ENCODE peak calls at places on chromosomes 13 and 19, in seven cellular contexts. L is neuronal stem cell, U is mesendoderm, B is H1, Y is IMR-90, K is mesenchymal stem cell, M is trophoblast cell. I is an unnamed sample.

GRCh38 chr13:75764251-75764650 is 128.1 kb downstream of the LMO7 start:
- DNase-seq in L (no peak), K (no peak), U (no peak), B (no peak), Y (no peak), M (no peak), I (no peak)

GRCh38 chr13:95536629-95537241 is 15.8 kb upstream of the CLDN10 start:
- DNase-seq in U (no peak), K (peak), L (no peak), M (peak), Y (peak), B (no peak), I (no peak)

GRCh38 chr13:93721483-93721882 is 494.9 kb downstream of the GPC6 start:
- DNase-seq in Y (no peak), U (no peak), B (no peak), M (no peak), K (no peak), L (no peak), I (no peak)

GRCh38 chr13:30256713-30257432 is 50.5 kb downstream of the KATNAL1 start:
- DNase-seq in U (peak), L (no peak), B (no peak), Y (no peak), M (no peak), K (peak), I (no peak)

GRCh38 chr19:35853038-35853756 is 893 bp upstream of the NPHS1 start:
- DNase-seq in B (no peak), L (no peak), Y (no peak), K (no peak), M (no peak), U (no peak), I (no peak)

GRCh38 chr13:75217949-75218348 is 264.0 kb downstream of the TBC1D4 start:
- DNase-seq in L (peak), Y (peak), B (no peak), K (peak), M (no peak), U (no peak), I (no peak)

GRCh38 chr19:6891761-6892385 is 4.5 kb downstream of the ADGRE1 start:
- DNase-seq in Y (no peak), M (no peak), K (no peak), U (no peak), B (no peak), L (no peak), I (no peak)

GRCh38 chr13:45627656-45628055 is 12.1 kb upstream of the ERICH6B start:
- DNase-seq in L (no peak), M (no peak), U (no peak), Y (no peak), K (no peak), B (no peak), I (no peak)

GRCh38 chr19:2047449-2048103 is 3.5 kb downstream of the MKNK2 start:
- DNase-seq in Y (no peak), K (peak), U (no peak), M (peak), L (no peak), B (no peak), I (peak)

GRCh38 chr19:17692566-17692965 is 4.4 kb upstream of the UNC13A start:
- DNase-seq in M (no peak), Y (no peak), K (no peak), U (no peak), B (no peak), L (no peak), I (no peak)

GRCh38 chr13:33874871-33875270 is 56.9 kb downstream of the RFC3 start:
- DNase-seq in U (peak), M (no peak), L (no peak), K (no peak), B (no peak), Y (no peak), I (no peak)

GRCh38 chr13:77028202-77028601 is 1.2 kb upstream of the FBXL3 start:
- DNase-seq in Y (no peak), K (peak), U (peak), M (no peak), L (no peak), B (no peak), I (no peak)

GRCh38 chr13:95247857-95248256 is 53.4 kb downstream of the ABCC4 start:
- DNase-seq in K (no peak), Y (no peak), B (no peak), M (peak), L (no peak), U (no peak), I (no peak)

GRCh38 chr19:49200238-49200862 is 42.8 kb downstream of the TRPM4 start:
- DNase-seq in B (no peak), Y (no peak), M (no peak), L (no peak), U (peak), K (no peak), I (peak)

GRCh38 chr13:112638919-112639318 is 50.9 kb upstream of the ATP11A start:
- DNase-seq in L (no peak), U (no peak), B (no peak), Y (no peak), K (no peak), M (peak), I (no peak)

GRCh38 chr13:110250258-110250891 is 56.6 kb downstream of the COL4A1 start:
- DNase-seq in K (peak), B (no peak), M (peak), L (no peak), U (no peak), Y (peak), I (no peak)

GRCh38 chr13:96544965-96545364 is 449.3 kb downstream of the OXGR1 start:
- DNase-seq in U (no peak), Y (no peak), B (no peak), M (no peak), L (no peak), K (peak), I (no peak)
- H2BK5ac ChIP-seq in U (no peak), Y (no peak), B (no peak), M (no peak), L (no peak), K (no peak), I (no peak)

GRCh38 chr13:49936943-49937273 is 768 bp upstream of the SPRYD7 start:
- DNase-seq in L (peak), M (no peak), Y (no peak), B (no peak), U (peak), K (no peak), I (peak)

GRCh38 chr13:49938921-49939320 is 2.8 kb upstream of the SPRYD7 start:
- DNase-seq in L (no peak), Y (no peak), M (no peak), K (no peak), U (no peak), B (no peak), I (no peak)

GRCh38 chr13:49935171-49936084 is 712 bp downstream of the SPRYD7 start:
- DNase-seq in M (peak), Y (peak), K (peak), L (peak), U (peak), B (peak), I (peak)

GRCh38 chr13:49936085-49936942 is at the start of gene SPRYD7:
- DNase-seq in L (peak), K (peak), Y (peak), B (peak), U (peak), M (peak), I (peak)

GRCh38 chr13:49938274-49938673 is 2.1 kb upstream of the SPRYD7 start:
- DNase-seq in B (no peak), Y (no peak), U (no peak), K (no peak), L (no peak), M (peak), I (no peak)
- H2BK5ac ChIP-seq in B (no peak), Y (no peak), U (no peak), K (no peak), L (no peak), M (no peak), I (no peak)

GRCh38 chr19:31537136-31537535 is 187.9 kb upstream of the TSHZ3 start:
- DNase-seq in L (no peak), M (no peak), U (no peak), K (no peak), Y (no peak), B (no peak), I (no peak)
- H2BK5ac ChIP-seq in L (no peak), M (no peak), U (no peak), K (no peak), Y (no peak), B (no peak), I (no peak)

DNA sequence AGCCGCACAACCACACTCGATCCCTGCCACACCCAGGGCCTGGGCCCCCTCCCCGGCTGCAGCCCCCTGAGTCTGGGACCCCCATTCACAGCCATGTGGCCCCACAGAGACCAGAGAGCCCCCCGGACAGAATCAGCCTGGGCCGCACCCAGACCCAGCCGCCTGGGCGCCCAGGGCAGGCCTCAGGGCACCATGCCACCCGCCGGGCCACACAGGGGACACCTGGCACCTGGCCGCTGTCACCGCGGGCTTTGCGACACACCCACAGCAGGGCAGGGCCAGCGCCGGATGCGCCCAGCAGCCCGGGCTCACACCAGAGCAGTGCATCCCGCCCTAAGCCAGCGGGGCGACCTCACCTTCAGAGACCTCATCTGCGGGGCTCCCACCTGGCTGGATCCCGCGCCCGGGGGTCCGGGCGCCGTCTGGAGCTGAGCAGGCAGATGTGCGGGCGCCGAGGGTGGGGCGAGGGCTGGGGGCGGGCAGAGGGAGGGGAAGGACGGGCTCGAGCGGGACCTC is 443 bp downstream of the TBXA2R start:
- DNase-seq in M (peak), K (no peak), L (no peak), B (no peak), U (peak), Y (no peak), I (peak)
- H2BK5ac ChIP-seq in M (no peak), K (no peak), L (peak), B (no peak), U (no peak), Y (no peak), I (no peak)

DNA sequence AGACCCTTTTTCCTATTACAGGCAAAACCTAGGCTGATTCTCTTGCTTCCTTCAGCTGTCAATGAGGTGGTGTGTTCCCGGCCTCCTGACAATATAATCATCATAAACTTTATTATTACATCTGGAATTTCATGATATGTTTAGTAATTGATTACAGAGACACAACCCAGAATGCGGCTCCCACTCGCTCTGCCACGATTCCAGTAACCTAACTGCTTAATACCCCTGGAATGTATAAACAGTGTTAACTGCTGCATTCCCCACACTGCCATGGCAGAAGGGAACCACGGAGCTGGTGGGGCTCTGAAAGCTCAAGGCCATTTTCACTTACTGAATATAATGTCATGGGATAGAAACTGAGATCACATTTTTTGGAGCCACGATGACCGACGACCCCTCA is 17.1 kb downstream of the TSHZ3 start:
- DNase-seq in U (no peak), L (no peak), B (no peak), M (no peak), K (peak), Y (peak), I (no peak)
- H2BK5ac ChIP-seq in U (no peak), L (no peak), B (no peak), M (no peak), K (no peak), Y (peak), I (no peak)

DNA sequence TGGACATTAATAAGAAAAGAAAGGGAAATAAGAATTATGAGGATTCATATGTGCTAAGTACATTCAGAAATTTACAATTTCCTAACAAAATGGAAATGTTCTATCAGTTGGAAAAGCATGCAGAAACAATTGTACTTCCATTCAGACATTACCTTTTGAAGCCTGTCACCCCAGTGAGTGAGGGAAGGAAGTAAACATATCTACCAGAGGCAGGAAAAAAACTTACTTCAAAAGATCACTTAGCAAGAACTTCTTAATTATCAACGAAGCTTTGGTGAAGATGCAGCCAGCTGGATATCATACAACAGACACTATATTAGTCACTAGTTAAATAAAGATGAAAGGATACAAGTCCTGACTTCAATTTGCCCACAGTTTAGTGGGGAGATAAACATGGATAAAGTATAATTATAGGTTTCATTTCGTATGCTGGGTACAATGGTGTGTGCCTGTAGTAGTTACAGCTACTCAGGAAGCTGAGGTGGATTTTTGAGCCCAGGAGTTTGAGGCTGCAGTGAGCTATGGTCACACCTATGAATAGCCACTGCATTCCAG is 148.8 kb downstream of the TNFRSF19 start:
- DNase-seq in L (no peak), B (no peak), M (no peak), K (no peak), U (no peak), Y (peak), I (no peak)
- H2BK5ac ChIP-seq in L (no peak), B (no peak), M (no peak), K (no peak), U (no peak), Y (peak), I (no peak)

DNA sequence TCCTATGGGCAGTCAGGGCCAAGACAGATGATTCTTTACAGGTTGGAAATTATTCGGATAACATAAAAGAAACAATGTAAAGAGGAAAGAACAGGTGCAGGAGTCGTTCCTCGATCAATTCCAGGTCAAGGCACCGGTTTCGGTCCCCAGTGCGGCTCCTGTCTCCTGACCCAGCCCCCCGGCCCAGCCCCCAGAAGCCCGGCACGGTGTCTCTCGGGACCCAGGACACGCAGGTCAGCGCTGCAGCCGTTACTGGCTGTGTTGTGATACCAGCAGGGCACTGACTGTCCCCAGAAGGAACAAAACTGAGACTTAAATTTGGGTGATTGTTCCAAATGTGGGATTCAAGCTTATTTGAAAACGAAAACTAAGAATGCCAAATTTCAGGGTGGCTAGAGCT is 8.5 kb downstream of the RASA3 start:
- DNase-seq in B (no peak), L (no peak), K (no peak), M (no peak), U (no peak), Y (no peak), I (no peak)
- H2BK5ac ChIP-seq in B (no peak), L (no peak), K (no peak), M (no peak), U (no peak), Y (no peak), I (no peak)

GRCh38 chr13:42751693-42752092 is 29.7 kb upstream of the FAM216B start:
- DNase-seq in M (no peak), U (no peak), B (no peak), K (no peak), L (no peak), Y (no peak), I (no peak)
- H2BK5ac ChIP-seq in M (no peak), U (no peak), B (no peak), K (no peak), L (no peak), Y (no peak), I (no peak)

GRCh38 chr13:101514695-101515275 is 62.3 kb downstream of the ITGBL1 start:
- DNase-seq in Y (peak), K (peak), L (peak), U (peak), M (peak), B (no peak), I (no peak)
- H2BK5ac ChIP-seq in Y (no peak), K (no peak), L (no peak), U (no peak), M (no peak), B (no peak), I (no peak)

GRCh38 chr13:73849292-73849691 is 284.9 kb downstream of the KLF12 start:
- DNase-seq in L (peak), B (peak), Y (peak), U (peak), M (peak), K (peak), I (peak)
- H2BK5ac ChIP-seq in L (no peak), B (no peak), Y (no peak), U (no peak), M (no peak), K (no peak), I (no peak)